ENCODE peak calls at places on chromosomes 5 and 9, in four cellular contexts. J is iPS DF 6.9; H is stimulated activated CD4-positive, alpha-beta T cell treated with anti-CD3 and anti-CD28 coated beads, Interleukin-12 subunit alpha, Interleukin-12 subunit beta, amount 100 ng/mL, for 4 hours; T is HepG2. G is an unnamed sample.
A peak's percentile ranks its signal among the peaks of the same experiment; 100 is the strongest.

GRCh38 chr9:3409453-3409852 is 116.3 kb downstream of the RFX3 start:
- DNase-seq in J (no peak), H (no peak), T (no peak), G (no peak)

GRCh38 chr9:105050296-105050695 is 122.3 kb upstream of the ABCA1 start:
- DNase-seq in J (no peak), H (no peak), T (no peak), G (no peak)

GRCh38 chr9:112056986-112057385 is 118.1 kb downstream of the SUSD1 start:
- DNase-seq in J (no peak), H (no peak), T (no peak), G (no peak)

GRCh38 chr5:79001471-79001870 is 16.4 kb upstream of the ARSB start:
- DNase-seq in J (no peak), H (no peak), T (no peak), G (no peak)

GRCh38 chr9:109986423-109987055 is 206.5 kb downstream of the PALM2AKAP2 start:
- DNase-seq in J (no peak), H (no peak), T (no peak), G (no peak)

GRCh38 chr5:77390222-77390621 is 101.9 kb downstream of the WDR41 start:
- DNase-seq in J (no peak), H (no peak), T (no peak), G (no peak)

GRCh38 chr5:50606179-50606578 is 60.3 kb upstream of the PARP8 start:
- DNase-seq in J (no peak), H (no peak), T (no peak), G (no peak)

GRCh38 chr5:169100735-169101075 is 200.2 kb downstream of the SLIT3 start:
- DNase-seq in J (no peak), H (no peak), T (no peak), G (no peak)

GRCh38 chr5:99449786-99450185 is 521.0 kb upstream of the CHD1 start:
- DNase-seq in J (no peak), H (no peak), T (no peak), G (no peak)

GRCh38 chr9:129750010-129750409 is 2.8 kb downstream of the PTGES start:
- DNase-seq in J (no peak), H (no peak), T (no peak), G (no peak)

GRCh38 chr5:9042241-9042640 is 503.6 kb downstream of the SEMA5A start:
- DNase-seq in J (no peak), H (no peak), T (no peak), G (no peak)

GRCh38 chr5:83095973-83096539 is 18.7 kb downstream of the XRCC4 start:
- DNase-seq in J (no peak), H (no peak), T (peak; percentile 28), G (no peak)

GRCh38 chr5:33509036-33509435 is 68.3 kb downstream of the TARS1 start:
- DNase-seq in J (no peak), H (no peak), T (no peak), G (no peak)

GRCh38 chr9:12764150-12764549 is 10.7 kb upstream of the LURAP1L start:
- DNase-seq in J (no peak), H (no peak), T (no peak), G (no peak)

GRCh38 chr5:136308396-136308795 is 56.9 kb downstream of the TRPC7 start:
- DNase-seq in J (no peak), H (no peak), T (no peak), G (no peak)

GRCh38 chr9:20872340-20872977 is 159.0 kb downstream of the HACD4 start:
- DNase-seq in J (peak; percentile 22), H (no peak), T (no peak), G (no peak)

GRCh38 chr9:87193925-87194380 is 246.6 kb upstream of the GAS1 start:
- DNase-seq in J (no peak), H (no peak), T (no peak), G (no peak)

GRCh38 chr5:103433216-103433615 is 129.4 kb downstream of the NUDT12 start:
- DNase-seq in J (no peak), H (no peak), T (no peak), G (no peak)

GRCh38 chr9:88503845-88504764 is 30.9 kb upstream of the NXNL2 start:
- DNase-seq in J (no peak), H (no peak), T (no peak), G (no peak)

GRCh38 chr9:1100945-1101344 is 50.8 kb downstream of the DMRT2 start:
- DNase-seq in J (peak; percentile 60), H (no peak), T (peak; percentile 26), G (no peak)

GRCh38 chr5:176418251-176418650 is 1.9 kb upstream of the CLTB start:
- DNase-seq in J (no peak), H (no peak), T (peak; percentile 84), G (no peak)

GRCh38 chr9:34089311-34089710 is 37.2 kb downstream of the DCAF12 start:
- DNase-seq in J (no peak), H (no peak), T (no peak), G (no peak)

GRCh38 chr5:168076561-168076991 is 214.9 kb upstream of the WWC1 start:
- DNase-seq in J (no peak), H (no peak), T (peak; percentile 16), G (no peak)

GRCh38 chr5:56375011-56375410 is 141.9 kb upstream of the ANKRD55 start:
- DNase-seq in J (no peak), H (no peak), T (no peak), G (no peak)

GRCh38 chr9:125119643-125120286 is 23.6 kb downstream of the SCAI start:
- DNase-seq in J (no peak), H (no peak), T (no peak), G (no peak)

GRCh38 chr5:143896981-143897380 is 85.0 kb downstream of the HMHB1 start:
- DNase-seq in J (no peak), H (no peak), T (no peak), G (no peak)

GRCh38 chr5:133247881-133248642 is 196.2 kb downstream of the HSPA4 start:
- DNase-seq in J (peak; percentile 47), H (no peak), T (peak; percentile 74), G (no peak)

GRCh38 chr5:38670878-38671277 is 114.4 kb upstream of the LIFR start:
- DNase-seq in J (no peak), H (no peak), T (no peak), G (no peak)

GRCh38 chr5:116814656-116815055 is 240.0 kb upstream of the SEMA6A start:
- DNase-seq in J (no peak), H (no peak), T (no peak), G (no peak)

GRCh38 chr5:148421661-148422060 is 37.9 kb downstream of the FBXO38 start:
- DNase-seq in J (no peak), H (no peak), T (no peak), G (no peak)

GRCh38 chr5:165560641-165561040 is 2055.2 kb downstream of the MAT2B start:
- DNase-seq in J (no peak), H (no peak), T (no peak), G (no peak)

GRCh38 chr5:74143724-74144330 is 496.7 kb downstream of the ENC1 start:
- DNase-seq in J (no peak), H (no peak), T (no peak), G (no peak)

GRCh38 chr5:11596657-11597071 is 307.6 kb downstream of the CTNND2 start:
- DNase-seq in J (no peak), H (no peak), T (peak; percentile 98), G (no peak)

GRCh38 chr5:122463221-122463620 is 151.2 kb downstream of the SNCAIP start:
- DNase-seq in J (no peak), H (no peak), T (no peak), G (no peak)

GRCh38 chr5:166341708-166342329 is 1949.6 kb upstream of the WWC1 start:
- DNase-seq in J (no peak), H (no peak), T (no peak), G (no peak)

GRCh38 chr5:132257131-132258101 is at the start of gene PDLIM4:
- DNase-seq in J (no peak), H (no peak), T (no peak), G (no peak)

GRCh38 chr5:140402258-140403074 is 833 bp downstream of the ANKHD1 start:
- DNase-seq in J (no peak), H (peak; percentile 50), T (peak; percentile 85), G (peak; percentile 42)